ENCODE peak calls at places on chromosome X, in seven cellular contexts. W, P, Q, R, S, Z and D are unnamed samples.

GRCh38 chrX:101260435-101260834 is 30.7 kb downstream of the TAF7L start:
- DNase-seq in W (no peak), P (no peak), Q (no peak), R (peak), S (no peak), Z (no peak), D (peak)

GRCh38 chrX:68186552-68187262 is 246.6 kb downstream of the OPHN1 start:
- DNase-seq in W (no peak), P (no peak), Q (no peak), R (peak), S (no peak), Z (no peak), D (no peak)

GRCh38 chrX:111124418-111124817 is 28.4 kb downstream of the PAK3 start:
- DNase-seq in W (no peak), P (no peak), Q (no peak), R (no peak), S (no peak), Z (no peak), D (no peak)

GRCh38 chrX:10579018-10579752 is 41.2 kb downstream of the MID1 start:
- DNase-seq in W (peak), P (no peak), Q (no peak), R (peak), S (no peak), Z (no peak), D (no peak)

GRCh38 chrX:72365126-72365525 is 59.4 kb upstream of the CITED1 start:
- DNase-seq in W (no peak), P (no peak), Q (no peak), R (no peak), S (no peak), Z (no peak), D (no peak)

GRCh38 chrX:24259544-24260240 is 54.2 kb downstream of the SUPT20HL2 start:
- DNase-seq in W (peak), P (no peak), Q (no peak), R (peak), S (no peak), Z (no peak), D (peak)

GRCh38 chrX:47633671-47634590 is 4.2 kb upstream of the CFP start:
- DNase-seq in W (no peak), P (no peak), Q (no peak), R (no peak), S (no peak), Z (no peak), D (no peak)

GRCh38 chrX:151363316-151363715 is 33.7 kb upstream of the VMA21 start:
- DNase-seq in W (no peak), P (no peak), Q (no peak), R (no peak), S (no peak), Z (no peak), D (no peak)

GRCh38 chrX:13219990-13220764 is 99.7 kb downstream of the ATXN3L start:
- DNase-seq in W (peak), P (no peak), Q (no peak), R (peak), S (no peak), Z (no peak), D (no peak)

GRCh38 chrX:63746278-63746677 is 38.7 kb downstream of the ARHGEF9 start:
- DNase-seq in W (no peak), P (no peak), Q (no peak), R (peak), S (no peak), Z (no peak), D (no peak)

GRCh38 chrX:63506320-63506719 is 155.2 kb upstream of the SPIN4 start:
- DNase-seq in W (peak), P (no peak), Q (no peak), R (peak), S (no peak), Z (no peak), D (no peak)

GRCh38 chrX:8868070-8868795 is 67.0 kb upstream of the FAM9A start:
- DNase-seq in W (peak), P (no peak), Q (peak), R (peak), S (no peak), Z (no peak), D (no peak)

GRCh38 chrX:133776072-133776471 is 209.3 kb downstream of the GPC3 start:
- DNase-seq in W (no peak), P (no peak), Q (no peak), R (no peak), S (no peak), Z (no peak), D (peak)

GRCh38 chrX:1400731-1401471 is 9.0 kb upstream of the SLC25A6 start:
- DNase-seq in W (no peak), P (no peak), Q (no peak), R (no peak), S (no peak), Z (no peak), D (no peak)

GRCh38 chrX:85922821-85923220 is 124.5 kb downstream of the CHM start:
- DNase-seq in W (peak), P (no peak), Q (peak), R (peak), S (peak), Z (no peak), D (no peak)

GRCh38 chrX:120269379-120270035 is 18.9 kb downstream of the ZBTB33 start:
- DNase-seq in W (no peak), P (no peak), Q (no peak), R (peak), S (no peak), Z (no peak), D (no peak)

GRCh38 chrX:12798601-12799000 is 7.4 kb downstream of the PRPS2 start:
- DNase-seq in W (no peak), P (no peak), Q (no peak), R (peak), S (no peak), Z (no peak), D (no peak)